ENCODE peak calls at places on chromosomes 2 and 18, in seven cellular contexts. O is cardiac muscle cell; K is SIG-M5; A is activated CD4-positive, alpha-beta T cell treated with anti-CD3 and anti-CD28 coated beads for 36 hours; W is left cardiac atrium; E is BE2C; P is Caco-2. S is an unnamed sample.

GRCh38 chr2:23434721-23435121 is 49.7 kb downstream of the KLHL29 start:
- DNase-seq in W (no peak), E (no peak), K (no peak), A (no peak), O (no peak), P (peak; percentile 34), S (no peak)

GRCh38 chr2:183034806-183035205 is 3.5 kb downstream of the NCKAP1 start:
- DNase-seq in E (no peak), W (no peak), P (no peak), K (no peak), A (no peak), O (no peak), S (no peak)

GRCh38 chr18:41150316-41150715 is 804.7 kb upstream of the PIK3C3 start:
- DNase-seq in E (no peak), P (no peak), A (no peak), W (no peak), O (no peak), K (no peak), S (no peak)

GRCh38 chr2:159775006-159775405 is 23.0 kb downstream of the CD302 start:
- DNase-seq in O (no peak), K (no peak), E (no peak), W (no peak), A (no peak), P (no peak), S (no peak)

GRCh38 chr18:59690216-59691045 is 6.8 kb downstream of the CCBE1 start:
- DNase-seq in E (no peak), K (no peak), P (no peak), W (no peak), O (no peak), A (no peak), S (no peak)

GRCh38 chr18:50819727-50820378 is at the start of gene MRO:
- DNase-seq in K (peak; percentile 4), E (peak; percentile 75), O (peak; percentile 89), P (peak; percentile 63), A (peak; percentile 88), W (peak; percentile 88), S (peak; percentile 61)

GRCh38 chr2:235170536-235171510 is 219.0 kb downstream of the SH3BP4 start:
- DNase-seq in P (peak; percentile 73), W (peak; percentile 31), A (no peak), K (no peak), E (peak; percentile 61), O (peak; percentile 27), S (peak; percentile 81)

GRCh38 chr2:111642576-111643327 is 241.2 kb downstream of the ANAPC1 start:
- DNase-seq in A (no peak), O (no peak), E (no peak), P (no peak), K (no peak), W (no peak), S (no peak)

GRCh38 chr2:147855977-147856376 is 11.1 kb downstream of the ACVR2A start:
- DNase-seq in A (no peak), W (no peak), P (no peak), O (no peak), K (no peak), E (no peak), S (no peak)

GRCh38 chr2:238846503-238847431 is 1.1 kb upstream of the TWIST2 start:
- DNase-seq in P (no peak), A (no peak), O (no peak), K (no peak), W (no peak), E (no peak), S (no peak)

GRCh38 chr2:231457101-231457500 is 7.2 kb downstream of the NCL start:
- DNase-seq in K (no peak), P (no peak), A (no peak), O (no peak), W (no peak), E (no peak), S (no peak)